ENCODE peak calls at places on chromosomes 5 and 9, in five cellular contexts. One of them, this sample, is unnamed.

GRCh38 chr5:69035665-69036064 is 58.1 kb upstream of the SLC30A5 start:
- DNase-seq in transverse colon: no peak
- DNase-seq in left ventricle myocardium inferior: no peak
- DNase-seq in prostate gland: no peak
- DNase-seq in AG04450: no peak
- DNase-seq in this sample: no peak

GRCh38 chr5:33834334-33834733 is 57.5 kb downstream of the ADAMTS12 start:
- DNase-seq in left ventricle myocardium inferior: no peak
- DNase-seq in transverse colon: no peak
- DNase-seq in AG04450: no peak
- DNase-seq in prostate gland: no peak
- DNase-seq in this sample: no peak

GRCh38 chr5:42949348-42950090 is 90.6 kb downstream of the ANXA2R start:
- DNase-seq in left ventricle myocardium inferior: peak
- DNase-seq in prostate gland: peak
- DNase-seq in transverse colon: peak
- DNase-seq in AG04450: peak
- DNase-seq in this sample: peak

GRCh38 chr9:93059960-93060591 is 1.6 kb downstream of the SUSD3 start:
- DNase-seq in left ventricle myocardium inferior: no peak
- DNase-seq in transverse colon: no peak
- DNase-seq in AG04450: no peak
- DNase-seq in prostate gland: no peak
- DNase-seq in this sample: no peak

GRCh38 chr5:161286066-161286655 is 260.4 kb downstream of the GABRB2 start:
- DNase-seq in transverse colon: no peak
- DNase-seq in prostate gland: no peak
- DNase-seq in AG04450: no peak
- DNase-seq in left ventricle myocardium inferior: no peak
- DNase-seq in this sample: no peak

GRCh38 chr9:75265525-75265972 is 177.2 kb downstream of the OSTF1 start:
- DNase-seq in left ventricle myocardium inferior: no peak
- DNase-seq in transverse colon: peak
- DNase-seq in AG04450: no peak
- DNase-seq in prostate gland: peak
- DNase-seq in this sample: no peak

GRCh38 chr5:33840927-33841547 is 50.8 kb downstream of the ADAMTS12 start:
- DNase-seq in transverse colon: no peak
- DNase-seq in AG04450: no peak
- DNase-seq in left ventricle myocardium inferior: no peak
- DNase-seq in prostate gland: no peak
- DNase-seq in this sample: no peak

GRCh38 chr5:2744485-2744884 is 7.0 kb downstream of the IRX2 start:
- DNase-seq in prostate gland: no peak
- DNase-seq in left ventricle myocardium inferior: no peak
- DNase-seq in AG04450: no peak
- DNase-seq in transverse colon: no peak
- DNase-seq in this sample: no peak

GRCh38 chr9:123756484-123757106 is 173.3 kb downstream of the DENND1A start:
- DNase-seq in prostate gland: no peak
- DNase-seq in AG04450: no peak
- DNase-seq in left ventricle myocardium inferior: no peak
- DNase-seq in transverse colon: no peak
- DNase-seq in this sample: no peak

GRCh38 chr5:172167893-172168292 is 20.1 kb downstream of the STK10 start:
- DNase-seq in prostate gland: no peak
- DNase-seq in transverse colon: no peak
- DNase-seq in left ventricle myocardium inferior: peak
- DNase-seq in AG04450: no peak
- DNase-seq in this sample: no peak

GRCh38 chr5:129991780-129992179 is 87.5 kb downstream of the CHSY3 start:
- DNase-seq in prostate gland: no peak
- DNase-seq in transverse colon: no peak
- DNase-seq in AG04450: no peak
- DNase-seq in left ventricle myocardium inferior: no peak
- DNase-seq in this sample: no peak

GRCh38 chr5:68395844-68396523 is 180.4 kb downstream of the PIK3R1 start:
- DNase-seq in transverse colon: peak
- DNase-seq in AG04450: no peak
- DNase-seq in left ventricle myocardium inferior: no peak
- DNase-seq in prostate gland: peak
- DNase-seq in this sample: no peak

GRCh38 chr9:81574399-81574798 is 114.9 kb downstream of the TLE1 start:
- DNase-seq in left ventricle myocardium inferior: no peak
- DNase-seq in prostate gland: no peak
- DNase-seq in transverse colon: no peak
- DNase-seq in AG04450: no peak
- DNase-seq in this sample: no peak

GRCh38 chr5:54388411-54388810 is 67.1 kb upstream of the HSPB3 start:
- DNase-seq in left ventricle myocardium inferior: no peak
- DNase-seq in AG04450: no peak
- DNase-seq in transverse colon: no peak
- DNase-seq in prostate gland: no peak
- DNase-seq in this sample: no peak

GRCh38 chr5:82197550-82197949 is 80.6 kb downstream of the RPS23 start:
- DNase-seq in left ventricle myocardium inferior: no peak
- DNase-seq in AG04450: no peak
- DNase-seq in prostate gland: no peak
- DNase-seq in transverse colon: no peak
- DNase-seq in this sample: no peak

GRCh38 chr5:9502435-9502834 is 43.4 kb downstream of the SEMA5A start:
- DNase-seq in AG04450: no peak
- DNase-seq in prostate gland: no peak
- DNase-seq in left ventricle myocardium inferior: no peak
- DNase-seq in transverse colon: no peak
- DNase-seq in this sample: no peak

DNA sequence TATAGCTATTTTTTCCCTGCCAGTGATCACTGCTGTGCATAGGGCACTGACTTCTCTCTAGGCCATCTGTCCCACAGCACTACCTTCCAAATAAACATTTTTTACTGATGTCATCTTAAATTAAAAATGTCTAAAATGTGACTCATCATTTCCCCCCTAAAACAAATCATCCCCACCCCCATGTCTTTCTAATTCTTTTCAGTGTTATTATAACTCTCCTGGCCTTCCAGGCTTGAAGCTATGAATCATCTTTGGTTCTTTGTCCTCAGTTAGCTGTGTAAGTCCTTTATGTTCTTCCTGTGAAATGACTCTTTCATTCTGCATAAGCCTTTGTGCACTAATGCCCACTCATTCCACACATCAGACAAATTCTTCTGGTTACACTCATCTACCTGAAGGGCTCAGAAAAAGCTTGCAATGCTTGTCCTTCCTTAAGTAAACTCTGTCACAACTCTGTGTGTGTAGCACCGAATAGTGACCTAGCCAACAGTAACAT is 78.1 kb downstream of the CFAP95 start:
- DNase-seq in prostate gland: no peak
- DNase-seq in AG04450: peak
- DNase-seq in left ventricle myocardium inferior: no peak
- DNase-seq in transverse colon: no peak
- DNase-seq in this sample: no peak
- H3K27ac ChIP-seq in prostate gland: no peak
- H3K27ac ChIP-seq in AG04450: no peak
- H3K27ac ChIP-seq in left ventricle myocardium inferior: no peak
- H3K27ac ChIP-seq in transverse colon: no peak
- H3K27ac ChIP-seq in this sample: no peak

GRCh38 chr5:77492653-77493000 is 511 bp upstream of the WDR41 start:
- DNase-seq in transverse colon: no peak
- DNase-seq in prostate gland: no peak
- DNase-seq in left ventricle myocardium inferior: no peak
- DNase-seq in AG04450: no peak
- DNase-seq in this sample: no peak
- TF ChIP-seq CTCF in transverse colon: no peak
- TF ChIP-seq CTCF in prostate gland: no peak
- TF ChIP-seq CTCF in left ventricle myocardium inferior: no peak
- TF ChIP-seq CTCF in AG04450: no peak
- TF ChIP-seq CTCF in this sample: no peak

GRCh38 chr5:147782053-147783028 is at the start of gene JAKMIP2:
- DNase-seq in left ventricle myocardium inferior: peak
- DNase-seq in AG04450: no peak
- DNase-seq in prostate gland: peak
- DNase-seq in transverse colon: peak
- DNase-seq in this sample: peak
- H3K4me3 ChIP-seq in left ventricle myocardium inferior: peak
- H3K4me3 ChIP-seq in AG04450: no peak
- H3K4me3 ChIP-seq in prostate gland: no peak
- H3K4me3 ChIP-seq in transverse colon: no peak
- H3K4me3 ChIP-seq in this sample: peak

GRCh38 chr5:149349382-149349781 is 4.1 kb downstream of the GRPEL2 start:
- DNase-seq in prostate gland: no peak
- DNase-seq in transverse colon: no peak
- DNase-seq in AG04450: no peak
- DNase-seq in left ventricle myocardium inferior: no peak
- DNase-seq in this sample: no peak
- H3K27ac ChIP-seq in prostate gland: no peak
- H3K27ac ChIP-seq in transverse colon: no peak
- H3K27ac ChIP-seq in AG04450: no peak
- H3K27ac ChIP-seq in left ventricle myocardium inferior: peak
- H3K27ac ChIP-seq in this sample: no peak

GRCh38 chr5:41707853-41708603 is 162.2 kb downstream of the OXCT1 start:
- DNase-seq in prostate gland: no peak
- DNase-seq in AG04450: peak
- DNase-seq in transverse colon: no peak
- DNase-seq in left ventricle myocardium inferior: no peak
- DNase-seq in this sample: no peak
- TF ChIP-seq CTCF in prostate gland: no peak
- TF ChIP-seq CTCF in AG04450: peak
- TF ChIP-seq CTCF in transverse colon: peak
- TF ChIP-seq CTCF in left ventricle myocardium inferior: peak
- TF ChIP-seq CTCF in this sample: no peak

GRCh38 chr9:110156416-110156815 is 51.5 kb downstream of the C9orf152 start:
- DNase-seq in transverse colon: no peak
- DNase-seq in AG04450: no peak
- DNase-seq in prostate gland: no peak
- DNase-seq in left ventricle myocardium inferior: no peak
- DNase-seq in this sample: no peak
- H3K4me3 ChIP-seq in transverse colon: no peak
- H3K4me3 ChIP-seq in AG04450: no peak
- H3K4me3 ChIP-seq in prostate gland: no peak
- H3K4me3 ChIP-seq in left ventricle myocardium inferior: no peak
- H3K4me3 ChIP-seq in this sample: no peak

GRCh38 chr5:134614461-134615085 is 18.1 kb downstream of the SAR1B start:
- DNase-seq in left ventricle myocardium inferior: no peak
- DNase-seq in AG04450: no peak
- DNase-seq in prostate gland: no peak
- DNase-seq in transverse colon: no peak
- DNase-seq in this sample: no peak

GRCh38 chr5:134608555-134608954 is 24.1 kb downstream of the SAR1B start:
- DNase-seq in AG04450: no peak
- DNase-seq in left ventricle myocardium inferior: no peak
- DNase-seq in transverse colon: no peak
- DNase-seq in prostate gland: no peak
- DNase-seq in this sample: no peak

GRCh38 chr5:134611515-134611914 is 21.1 kb downstream of the SAR1B start:
- DNase-seq in transverse colon: no peak
- DNase-seq in AG04450: no peak
- DNase-seq in prostate gland: no peak
- DNase-seq in left ventricle myocardium inferior: no peak
- DNase-seq in this sample: no peak

GRCh38 chr5:134609232-134609851 is 23.3 kb downstream of the SAR1B start:
- DNase-seq in AG04450: no peak
- DNase-seq in transverse colon: no peak
- DNase-seq in left ventricle myocardium inferior: no peak
- DNase-seq in prostate gland: no peak
- DNase-seq in this sample: no peak

GRCh38 chr5:134610715-134611114 is 21.9 kb downstream of the SAR1B start:
- DNase-seq in left ventricle myocardium inferior: no peak
- DNase-seq in AG04450: no peak
- DNase-seq in prostate gland: no peak
- DNase-seq in transverse colon: no peak
- DNase-seq in this sample: no peak
- H3K27ac ChIP-seq in left ventricle myocardium inferior: no peak
- H3K27ac ChIP-seq in AG04450: no peak
- H3K27ac ChIP-seq in prostate gland: no peak
- H3K27ac ChIP-seq in transverse colon: no peak
- H3K27ac ChIP-seq in this sample: no peak

GRCh38 chr5:65441800-65442199 is 39.9 kb downstream of the ADAMTS6 start:
- DNase-seq in transverse colon: no peak
- DNase-seq in AG04450: no peak
- DNase-seq in left ventricle myocardium inferior: no peak
- DNase-seq in prostate gland: no peak
- DNase-seq in this sample: no peak
- TF ChIP-seq CTCF in transverse colon: no peak
- TF ChIP-seq CTCF in AG04450: no peak
- TF ChIP-seq CTCF in left ventricle myocardium inferior: no peak
- TF ChIP-seq CTCF in prostate gland: no peak
- TF ChIP-seq CTCF in this sample: no peak

GRCh38 chr9:121187681-121188305 is 13.9 kb downstream of the RAB14 start:
- DNase-seq in AG04450: no peak
- DNase-seq in left ventricle myocardium inferior: no peak
- DNase-seq in transverse colon: no peak
- DNase-seq in prostate gland: no peak
- DNase-seq in this sample: no peak

GRCh38 chr9:121185178-121185745 is 16.4 kb downstream of the RAB14 start:
- DNase-seq in prostate gland: no peak
- DNase-seq in AG04450: no peak
- DNase-seq in left ventricle myocardium inferior: no peak
- DNase-seq in transverse colon: no peak
- DNase-seq in this sample: no peak

GRCh38 chr9:121183666-121184423 is 17.8 kb downstream of the RAB14 start:
- DNase-seq in prostate gland: no peak
- DNase-seq in AG04450: no peak
- DNase-seq in transverse colon: no peak
- DNase-seq in left ventricle myocardium inferior: no peak
- DNase-seq in this sample: no peak

GRCh38 chr9:121184463-121184862 is 17.2 kb downstream of the RAB14 start:
- DNase-seq in AG04450: no peak
- DNase-seq in left ventricle myocardium inferior: no peak
- DNase-seq in transverse colon: no peak
- DNase-seq in prostate gland: no peak
- DNase-seq in this sample: no peak

GRCh38 chr9:121185774-121186403 is 15.8 kb downstream of the RAB14 start:
- DNase-seq in transverse colon: no peak
- DNase-seq in prostate gland: no peak
- DNase-seq in left ventricle myocardium inferior: no peak
- DNase-seq in AG04450: no peak
- DNase-seq in this sample: no peak
- H3K4me3 ChIP-seq in transverse colon: no peak
- H3K4me3 ChIP-seq in prostate gland: no peak
- H3K4me3 ChIP-seq in left ventricle myocardium inferior: no peak
- H3K4me3 ChIP-seq in AG04450: no peak
- H3K4me3 ChIP-seq in this sample: no peak

GRCh38 chr5:26237489-26237888 is 800.9 kb downstream of the CDH9 start:
- DNase-seq in AG04450: no peak
- DNase-seq in prostate gland: no peak
- DNase-seq in left ventricle myocardium inferior: no peak
- DNase-seq in transverse colon: no peak
- DNase-seq in this sample: no peak
- H3K27ac ChIP-seq in AG04450: no peak
- H3K27ac ChIP-seq in prostate gland: no peak
- H3K27ac ChIP-seq in left ventricle myocardium inferior: no peak
- H3K27ac ChIP-seq in transverse colon: no peak
- H3K27ac ChIP-seq in this sample: no peak

This sample was measured in esophagus squamous epithelium.